ENCODE peak calls at places on chromosomes 11 and 22, in five cellular contexts. P is EL, B is fibroblast of pulmonary artery, E is MM.1S, Q is hypothalamus. G is an unnamed sample.
A peak's percentile ranks its signal among the peaks of the same experiment; 100 is the strongest.

GRCh38 chr22:46272762-46273431 is 5.1 kb downstream of the TTC38 start:
- DNase-seq in P (no peak), B (no peak), E (no peak), Q (no peak), G (no peak)

GRCh38 chr11:130190371-130190881 is 30.8 kb downstream of the ST14 start:
- DNase-seq in P (no peak), B (no peak), E (no peak), Q (no peak), G (no peak)

GRCh38 chr11:48040830-48041444 is 60.6 kb downstream of the PTPRJ start:
- DNase-seq in P (no peak), B (no peak), E (no peak), Q (no peak), G (no peak)

GRCh38 chr11:386483-386882 is 7.5 kb upstream of the PKP3 start:
- DNase-seq in P (no peak), B (no peak), E (no peak), Q (no peak), G (no peak)

GRCh38 chr11:112062923-112063322 is 10.9 kb downstream of the PIH1D2 start:
- DNase-seq in P (no peak), B (no peak), E (no peak), Q (no peak), G (no peak)

GRCh38 chr11:73784080-73784634 is 3.5 kb upstream of the MRPL48 start:
- DNase-seq in P (peak; percentile 30), B (no peak), E (no peak), Q (no peak), G (no peak)

GRCh38 chr22:46287873-46288751 is 8.6 kb upstream of the GTSE1 start:
- DNase-seq in P (no peak), B (no peak), E (peak; percentile 64), Q (no peak), G (no peak)

GRCh38 chr11:18775492-18776292 is 15.9 kb downstream of the PTPN5 start:
- DNase-seq in P (peak; percentile 55), B (peak; percentile 63), E (peak; percentile 75), Q (no peak), G (no peak)

GRCh38 chr22:47209077-47209514 is 446.6 kb downstream of the TBC1D22A start:
- DNase-seq in P (no peak), B (peak; percentile 24), E (no peak), Q (no peak), G (no peak)

GRCh38 chr11:107337917-107338316 is 119.7 kb downstream of the CWF19L2 start:
- DNase-seq in P (no peak), B (no peak), E (no peak), Q (no peak), G (no peak)

GRCh38 chr11:76209956-76210885 is 3.9 kb upstream of the WNT11 start:
- DNase-seq in P (peak; percentile 64), B (peak; percentile 79), E (peak; percentile 22), Q (peak; percentile 7), G (no peak)

GRCh38 chr11:29782447-29782846 is 234.4 kb downstream of the KCNA4 start:
- DNase-seq in P (no peak), B (peak; percentile 6), E (no peak), Q (no peak), G (peak; percentile 78)

GRCh38 chr22:38861170-38861874 is 10.7 kb downstream of the CBX6 start:
- DNase-seq in P (no peak), B (peak; percentile 22), E (no peak), Q (no peak), G (no peak)

G was measured in caudate nucleus.